ENCODE peak calls at places on chromosome 1, in nine cellular contexts. U is NCI-H1417, F is body of pancreas, P is NCI-H1930, Z is iPS DF 6.9, H is thoracic aorta, Y is ovary, Q is psoas muscle, C is neural crest cell. N is an unnamed sample.

GRCh38 chr1:159229896-159230295 is 25.2 kb downstream of the ACKR1 start:
- DNase-seq in U (no peak), F (no peak), P (no peak), Z (no peak), H (no peak), Y (no peak), Q (no peak), C (no peak), N (no peak)

GRCh38 chr1:187999973-188000372 is 1171.2 kb downstream of the PLA2G4A start:
- DNase-seq in U (peak), F (no peak), P (no peak), Z (no peak), H (no peak), Y (no peak), Q (no peak), C (no peak), N (no peak)

GRCh38 chr1:171717080-171717479 is 24.8 kb downstream of the VAMP4 start:
- DNase-seq in U (no peak), F (no peak), P (no peak), Z (no peak), H (no peak), Y (no peak), Q (no peak), C (no peak), N (no peak)

GRCh38 chr1:64663654-64664053 is 81.2 kb upstream of the RAVER2 start:
- DNase-seq in U (no peak), F (peak), P (no peak), Z (no peak), H (no peak), Y (no peak), Q (no peak), C (peak), N (peak)

GRCh38 chr1:147834189-147834588 is 68.4 kb upstream of the GJA8 start:
- DNase-seq in U (no peak), F (no peak), P (no peak), Z (no peak), H (no peak), Y (no peak), Q (no peak), C (no peak), N (no peak)

GRCh38 chr1:174116042-174116441 is 43.3 kb upstream of the RABGAP1L start:
- DNase-seq in U (no peak), F (no peak), P (no peak), Z (no peak), H (no peak), Y (no peak), Q (no peak), C (no peak), N (no peak)

GRCh38 chr1:29682171-29682917 is 446.0 kb downstream of the PTPRU start:
- DNase-seq in U (no peak), F (no peak), P (no peak), Z (no peak), H (no peak), Y (no peak), Q (no peak), C (no peak), N (peak)

GRCh38 chr1:10208537-10208936 is 1.8 kb upstream of the KIF1B start:
- DNase-seq in U (no peak), F (no peak), P (no peak), Z (no peak), H (no peak), Y (no peak), Q (no peak), C (no peak), N (no peak)

GRCh38 chr1:235763962-235764361 is 102.7 kb downstream of the LYST start:
- DNase-seq in U (no peak), F (no peak), P (no peak), Z (no peak), H (no peak), Y (no peak), Q (no peak), C (no peak), N (no peak)

GRCh38 chr1:159144571-159144970 is 26.8 kb upstream of the CADM3 start:
- DNase-seq in U (no peak), F (no peak), P (no peak), Z (no peak), H (no peak), Y (no peak), Q (no peak), C (no peak), N (no peak)

GRCh38 chr1:24318988-24319863 is at the start of gene GRHL3:
- DNase-seq in U (peak), F (peak), P (no peak), Z (peak), H (no peak), Y (no peak), Q (no peak), C (no peak), N (peak)

GRCh38 chr1:29698033-29698432 is 461.7 kb downstream of the PTPRU start:
- DNase-seq in U (peak), F (no peak), P (peak), Z (no peak), H (no peak), Y (no peak), Q (no peak), C (peak), N (peak)

GRCh38 chr1:54803761-54804470 is 2.8 kb upstream of the TTC22 start:
- DNase-seq in U (no peak), F (peak), P (no peak), Z (no peak), H (no peak), Y (peak), Q (peak), C (no peak), N (peak)

GRCh38 chr1:45326627-45327591 is at the start of gene HPDL:
- DNase-seq in U (no peak), F (peak), P (no peak), Z (peak), H (no peak), Y (peak), Q (peak), C (peak), N (peak)

GRCh38 chr1:46159516-46159915 is 15.4 kb upstream of the TSPAN1 start:
- DNase-seq in U (no peak), F (no peak), P (no peak), Z (no peak), H (no peak), Y (no peak), Q (no peak), C (no peak), N (no peak)